ENCODE peak calls at places on chromosomes 11 and 22, in five cellular contexts. F is tibial artery; Y is NCI-H69; D is stimulated activated CD8-positive, alpha-beta memory T cell treated with anti-CD3 and anti-CD28 coated beads, Interleukin-15, amount 100 ng/mL, for 4 hours; P is activated CD8-positive, alpha-beta memory T cell treated with anti-CD3 and anti-CD28 coated beads for 1 hour. C is an unnamed sample.

GRCh38 chr11:67644042-67644441 is 4.5 kb upstream of the TBX10 start:
- DNase-seq in D (no peak), P (no peak), F (no peak), Y (peak), C (no peak)

GRCh38 chr11:36500315-36500721 is 9.8 kb downstream of the TRAF6 start:
- DNase-seq in Y (peak), P (no peak), F (no peak), D (no peak), C (no peak)

GRCh38 chr11:61331636-61332035 is 1.3 kb downstream of the DDB1 start:
- DNase-seq in F (no peak), P (no peak), Y (no peak), D (no peak), C (no peak)

GRCh38 chr22:23397008-23397617 is 183.0 kb downstream of the IGLL1 start:
- DNase-seq in D (no peak), Y (no peak), F (peak), P (no peak), C (no peak)

GRCh38 chr22:45554861-45555260 is 52.2 kb downstream of the FBLN1 start:
- DNase-seq in P (no peak), Y (no peak), F (no peak), D (no peak), C (no peak)

GRCh38 chr22:24706732-24707476 is 67.6 kb downstream of the PIWIL3 start:
- DNase-seq in D (peak), Y (no peak), P (no peak), F (no peak), C (no peak)

GRCh38 chr11:83573097-83573496 is 286.9 kb upstream of the CCDC90B start:
- DNase-seq in D (no peak), F (no peak), Y (peak), P (no peak), C (no peak)

GRCh38 chr22:49569286-49570031 is 258.2 kb downstream of the BRD1 start:
- DNase-seq in D (no peak), F (peak), Y (no peak), P (no peak), C (no peak)

GRCh38 chr11:17498475-17498874 is 21.8 kb upstream of the ABCC8 start:
- DNase-seq in D (no peak), P (no peak), Y (peak), F (no peak), C (no peak)

GRCh38 chr11:134164490-134165370 is 59.0 kb downstream of the NCAPD3 start:
- DNase-seq in P (no peak), Y (peak), D (no peak), F (no peak), C (no peak)

GRCh38 chr11:47916361-47916841 is 64.0 kb upstream of the PTPRJ start:
- DNase-seq in D (no peak), Y (peak), P (no peak), F (no peak), C (no peak)

GRCh38 chr11:15818132-15818842 is 538.1 kb downstream of the SOX6 start:
- DNase-seq in D (no peak), F (no peak), P (no peak), Y (no peak), C (no peak)

C was measured in esophagus squamous epithelium.